ENCODE peak calls at places on chromosomes 16 and 17, in ten cellular contexts. I is AG10803, A is heart right ventricle, H is stromal cell of bone marrow, W is fibroblast of lung, Y is HCEC 1CT, S is body of pancreas, U is ureter, C is HS-27A, K is AG09309. M is an unnamed sample.

GRCh38 chr16:67115649-67116048 is 5.9 kb downstream of the PHAF1 start:
- DNase-seq in I (peak), W (peak), Y (peak), A (no peak), K (peak), U (no peak), S (no peak), H (peak), C (peak), M (no peak)

GRCh38 chr16:59198487-59198886 is 464.4 kb upstream of the GOT2 start:
- DNase-seq in C (no peak), H (no peak), I (no peak), K (no peak), W (no peak), U (no peak), S (no peak), A (no peak), Y (no peak), M (no peak)

GRCh38 chr16:48330847-48331204 is 54.4 kb downstream of the SIAH1 start:
- DNase-seq in H (peak), Y (no peak), U (no peak), A (no peak), S (no peak), K (no peak), I (peak), C (no peak), W (no peak), M (no peak)

GRCh38 chr16:9107025-9107970 is 15.9 kb downstream of the HAPSTR1 start:
- DNase-seq in H (no peak), Y (peak), W (no peak), K (no peak), C (no peak), A (no peak), I (peak), S (no peak), U (no peak), M (no peak)

GRCh38 chr16:53545433-53545832 is 42.4 kb upstream of the AKTIP start:
- DNase-seq in U (no peak), H (no peak), K (no peak), A (no peak), C (no peak), I (no peak), W (peak), S (no peak), Y (no peak), M (no peak)

GRCh38 chr16:89924298-89924924 is 1.3 kb downstream of the TUBB3 start:
- DNase-seq in Y (peak), H (no peak), U (peak), K (no peak), C (no peak), A (no peak), W (peak), I (peak), S (no peak), M (no peak)

GRCh38 chr17:80146121-80147034 is 550 bp downstream of the EIF4A3 start:
- DNase-seq in Y (peak), I (peak), U (no peak), K (no peak), W (peak), C (no peak), H (no peak), A (no peak), S (no peak), M (no peak)

GRCh38 chr17:43778337-43779144 is at the start of gene DUSP3:
- DNase-seq in A (peak), C (no peak), S (peak), H (peak), W (peak), K (peak), Y (peak), I (peak), U (peak), M (peak)

GRCh38 chr17:32484041-32484461 is 2.7 kb upstream of the CDK5R1 start:
- DNase-seq in A (no peak), C (no peak), S (no peak), W (no peak), U (no peak), H (no peak), K (no peak), I (no peak), Y (no peak), M (no peak)

GRCh38 chr17:40915199-40915661 is 22.2 kb downstream of the KRT23 start:
- DNase-seq in C (peak), S (no peak), K (peak), Y (peak), W (peak), U (no peak), A (no peak), H (peak), I (peak), M (no peak)

GRCh38 chr17:35117984-35118383 is 1.7 kb downstream of the RAD51D start:
- DNase-seq in U (no peak), C (no peak), K (no peak), S (no peak), W (no peak), H (peak), I (peak), Y (no peak), A (no peak), M (no peak)

GRCh38 chr16:67372664-67373063 is 20.6 kb downstream of the TPPP3 start:
- DNase-seq in A (no peak), S (no peak), I (peak), U (no peak), W (peak), K (no peak), H (no peak), Y (peak), C (no peak), M (no peak)

GRCh38 chr16:63067141-63067540 is 1030.9 kb upstream of the CDH8 start:
- DNase-seq in U (no peak), I (no peak), C (no peak), S (no peak), A (no peak), W (no peak), K (no peak), H (no peak), Y (no peak), M (no peak)

GRCh38 chr17:63537991-63538692 is 12.1 kb upstream of the DCAF7 start:
- DNase-seq in C (no peak), K (no peak), S (no peak), W (peak), Y (no peak), A (no peak), H (no peak), I (peak), U (no peak), M (no peak)

GRCh38 chr17:76345377-76345945 is 8.3 kb downstream of the PRPSAP1 start:
- DNase-seq in H (no peak), U (no peak), I (peak), K (no peak), A (no peak), Y (no peak), W (no peak), C (no peak), S (no peak), M (no peak)

GRCh38 chr16:49641250-49641649 is 214.7 kb downstream of the ZNF423 start:
- DNase-seq in I (no peak), H (no peak), K (no peak), S (no peak), U (no peak), A (no peak), W (no peak), C (no peak), Y (no peak), M (no peak)

GRCh38 chr17:31584436-31585279 is 193.2 kb downstream of the RAB11FIP4 start:
- DNase-seq in U (no peak), A (no peak), K (no peak), I (no peak), C (no peak), H (no peak), Y (no peak), W (no peak), S (no peak), M (no peak)

GRCh38 chr17:58911741-58912343 is 156.2 kb downstream of the PPM1E start:
- DNase-seq in K (no peak), A (no peak), U (no peak), W (peak), I (no peak), C (no peak), Y (no peak), H (no peak), S (no peak), M (no peak)

GRCh38 chr17:82204831-82205719 is 7.6 kb downstream of the CCDC57 start:
- DNase-seq in W (peak), Y (peak), U (no peak), A (no peak), H (no peak), C (no peak), I (peak), K (no peak), S (no peak), M (no peak)

GRCh38 chr17:5785343-5785742 is 201.0 kb upstream of the NLRP1 start:
- DNase-seq in K (no peak), Y (peak), C (no peak), H (peak), S (no peak), I (peak), A (no peak), U (no peak), W (peak), M (no peak)

GRCh38 chr16:88871730-88872416 is 5.4 kb upstream of the PABPN1L start:
- DNase-seq in U (no peak), I (no peak), C (no peak), H (no peak), Y (no peak), K (no peak), A (no peak), S (no peak), W (no peak), M (no peak)

GRCh38 chr17:59769891-59770290 is 62.4 kb downstream of the VMP1 start:
- DNase-seq in I (peak), K (no peak), Y (peak), U (no peak), A (no peak), W (peak), H (no peak), C (no peak), S (no peak), M (no peak)

GRCh38 chr16:70715860-70716357 is 30.1 kb upstream of the MTSS2 start:
- DNase-seq in C (no peak), I (no peak), A (no peak), H (peak), S (no peak), W (peak), U (no peak), K (peak), Y (no peak), M (no peak)

GRCh38 chr17:73283841-73284282 is 22.2 kb upstream of the CPSF4L start:
- DNase-seq in A (no peak), S (no peak), H (no peak), K (no peak), W (no peak), C (no peak), Y (no peak), U (no peak), I (no peak), M (no peak)

GRCh38 chr16:59971264-59971663 is 1237.1 kb upstream of the GOT2 start:
- DNase-seq in U (no peak), C (no peak), S (no peak), I (no peak), W (peak), Y (no peak), A (no peak), K (no peak), H (no peak), M (no peak)

M was measured in stomach.